ENCODE peak calls at places on chromosomes 7 and 10, in nine cellular contexts. B, L, P, U, C, K, N, H and T are unnamed samples.

GRCh38 chr7:49791089-49791741 is 17.8 kb downstream of the VWC2 start:
- DNase-seq in H (peak; percentile 76), P (no peak), B (no peak), L (no peak), N (no peak), K (no peak), C (no peak), U (peak; percentile 28), T (no peak)

GRCh38 chr10:33334170-33334838 is at the start of gene NRP1:
- DNase-seq in L (peak; percentile 63), N (no peak), P (no peak), B (no peak), H (peak; percentile 70), U (no peak), C (no peak), K (peak; percentile 73), T (peak; percentile 59)

GRCh38 chr7:27109533-27110162 is 7.2 kb upstream of the HOXA2 start:
- DNase-seq in P (no peak), U (no peak), B (no peak), N (no peak), K (no peak), H (no peak), C (no peak), L (no peak), T (no peak)

GRCh38 chr10:96269438-96270300 is 1.7 kb downstream of the BLNK start:
- DNase-seq in U (no peak), B (no peak), L (no peak), H (no peak), K (no peak), N (no peak), C (no peak), P (no peak), T (no peak)

GRCh38 chr7:151506901-151507382 is 12.8 kb downstream of the RHEB start:
- DNase-seq in U (no peak), P (no peak), H (no peak), L (no peak), K (no peak), B (no peak), C (no peak), N (peak; percentile 51), T (no peak)

GRCh38 chr10:33681580-33681979 is 347.1 kb upstream of the NRP1 start:
- DNase-seq in P (no peak), B (no peak), H (no peak), K (no peak), N (no peak), L (no peak), C (no peak), U (no peak), T (no peak)

GRCh38 chr10:18158698-18159342 is 18.6 kb downstream of the CACNB2 start:
- DNase-seq in C (peak; percentile 45), B (no peak), U (no peak), L (no peak), K (no peak), N (no peak), H (no peak), P (no peak), T (no peak)

GRCh38 chr7:99623702-99624447 is 7.1 kb downstream of the ZSCAN25 start:
- DNase-seq in U (no peak), P (no peak), H (no peak), C (no peak), B (peak; percentile 23), L (no peak), N (no peak), K (no peak), T (no peak)

GRCh38 chr10:118341678-118342637 is at the start of gene FAM204A:
- DNase-seq in U (peak; percentile 88), K (peak; percentile 98), P (peak; percentile 90), B (peak; percentile 95), C (peak; percentile 74), H (peak; percentile 97), N (peak; percentile 99), L (peak; percentile 97), T (peak; percentile 66)

GRCh38 chr10:42864575-42864974 is 82.0 kb downstream of the BMS1 start:
- DNase-seq in P (peak; percentile 13), C (no peak), K (no peak), U (peak; percentile 16), H (peak; percentile 44), L (no peak), B (no peak), N (no peak), T (no peak)

GRCh38 chr7:151895008-151895661 is 18.2 kb upstream of the PRKAG2 start:
- DNase-seq in H (no peak), P (no peak), U (no peak), K (no peak), N (no peak), C (no peak), B (no peak), L (no peak), T (no peak)

GRCh38 chr10:42969147-42969546 is 107.7 kb upstream of the RET start:
- DNase-seq in K (no peak), L (no peak), N (no peak), B (no peak), C (no peak), H (no peak), P (no peak), U (no peak), T (no peak)